ENCODE peak calls at places on chromosome X, in ten cellular contexts. V is lower leg skin; L is GOT3; B is PC-3; F is GM23248; Y is sciatic nerve; X is activated CD4-positive, CD25-positive, alpha-beta regulatory T cell treated with anti-CD3 and anti-CD28 coated beads, Interleukin-2, amount 50 U/mL, for 72 hours; A is fibroblast of pulmonary artery; P is T-helper 2 cell; R is fibroblast of mammary gland. O is an unnamed sample.

GRCh38 chrX:40261955-40262596 is 164.3 kb upstream of the BCOR start:
- DNase-seq in R (peak), P (no peak), L (no peak), X (no peak), B (no peak), Y (no peak), V (no peak), F (no peak), A (peak), O (no peak)

GRCh38 chrX:10512258-10512657 is 108.1 kb downstream of the MID1 start:
- DNase-seq in F (no peak), L (no peak), V (no peak), B (peak), X (no peak), A (peak), P (no peak), Y (no peak), R (peak), O (no peak)

GRCh38 chrX:114127411-114128025 is 456.4 kb upstream of the HTR2C start:
- DNase-seq in R (no peak), X (no peak), F (no peak), A (no peak), L (no peak), V (no peak), Y (no peak), P (no peak), B (no peak), O (no peak)

GRCh38 chrX:18828832-18829404 is 121.5 kb downstream of the PPEF1 start:
- DNase-seq in V (no peak), R (peak), Y (no peak), B (peak), A (peak), P (no peak), L (no peak), X (no peak), F (no peak), O (no peak)

GRCh38 chrX:91434351-91435168 is at the start of gene PABPC5:
- DNase-seq in V (peak), L (peak), Y (peak), R (peak), B (peak), F (peak), P (no peak), A (peak), X (no peak), O (peak)

GRCh38 chrX:113059714-113060113 is 219.1 kb upstream of the AMOT start:
- DNase-seq in F (peak), R (peak), Y (no peak), A (no peak), L (no peak), P (no peak), X (no peak), B (no peak), V (no peak), O (no peak)

GRCh38 chrX:9943420-9943819 is 23.7 kb upstream of the CLDN34 start:
- DNase-seq in Y (no peak), A (no peak), L (no peak), X (no peak), F (no peak), R (no peak), P (no peak), V (no peak), B (no peak), O (no peak)

GRCh38 chrX:18172970-18173369 is 47.7 kb downstream of the BEND2 start:
- DNase-seq in P (no peak), B (no peak), V (no peak), A (no peak), Y (no peak), R (no peak), X (no peak), F (no peak), L (no peak), O (no peak)

GRCh38 chrX:133415276-133416105 is at the start of gene GPC4:
- DNase-seq in A (peak), P (no peak), L (no peak), X (no peak), B (peak), Y (peak), V (peak), R (peak), F (peak), O (no peak)

GRCh38 chrX:55220119-55220794 is at the start of gene PAGE5:
- DNase-seq in X (no peak), Y (no peak), P (peak), B (no peak), R (no peak), V (no peak), F (no peak), L (no peak), A (no peak), O (no peak)